ENCODE peak calls at places on chromosomes 16 and 17, in eight cellular contexts. K is type B pancreatic cell, C is OCI-LY7, B is cardiac muscle cell, N is H9, R is GM13976, E is endothelial cell, U is Calu3. T is an unnamed sample.

GRCh38 chr16:508884-509736 is 18.4 kb upstream of the CAPN15 start:
- DNase-seq in K (no peak), C (no peak), B (no peak), N (no peak), R (no peak), E (no peak), U (no peak), T (no peak)

GRCh38 chr16:29920690-29921371 is 5.2 kb downstream of the KCTD13 start:
- DNase-seq in K (no peak), C (no peak), B (no peak), N (no peak), R (no peak), E (no peak), U (no peak), T (no peak)

GRCh38 chr17:3916013-3916696 is at the start of gene P2RX1:
- DNase-seq in K (no peak), C (peak; percentile 43), B (no peak), N (no peak), R (no peak), E (no peak), U (no peak), T (no peak)

GRCh38 chr17:30831663-30832437 is at the start of gene ATAD5:
- DNase-seq in K (peak; percentile 89), C (peak; percentile 91), B (peak; percentile 93), N (peak; percentile 92), R (peak; percentile 92), E (peak; percentile 84), U (peak; percentile 91), T (peak; percentile 88)

GRCh38 chr17:4900231-4901107 is 1.1 kb downstream of the C17orf107 start:
- DNase-seq in K (no peak), C (peak; percentile 14), B (no peak), N (peak; percentile 94), R (no peak), E (peak; percentile 22), U (no peak), T (no peak)

GRCh38 chr17:34979650-34980352 is 511 bp upstream of the LIG3 start:
- DNase-seq in K (no peak), C (peak; percentile 19), B (no peak), N (no peak), R (no peak), E (no peak), U (no peak), T (no peak)

GRCh38 chr16:47731252-47731651 is 270.1 kb downstream of the PHKB start:
- DNase-seq in K (no peak), C (no peak), B (no peak), N (no peak), R (no peak), E (no peak), U (no peak), T (no peak)

GRCh38 chr17:79836952-79837887 is 2.0 kb downstream of the CBX4 start:
- DNase-seq in K (no peak), C (peak; percentile 97), B (peak; percentile 78), N (peak; percentile 88), R (peak; percentile 81), E (no peak), U (peak; percentile 89), T (peak; percentile 86)

GRCh38 chr17:8326591-8327583 is 12.8 kb upstream of the ODF4 start:
- DNase-seq in K (no peak), C (no peak), B (peak; percentile 39), N (no peak), R (peak; percentile 71), E (peak; percentile 50), U (no peak), T (peak; percentile 56)

GRCh38 chr17:66331038-66331816 is 28.8 kb downstream of the PRKCA start:
- DNase-seq in K (no peak), C (no peak), B (no peak), N (no peak), R (no peak), E (no peak), U (no peak), T (no peak)

GRCh38 chr16:10150906-10151305 is 31.3 kb downstream of the GRIN2A start:
- DNase-seq in K (no peak), C (no peak), B (no peak), N (no peak), R (no peak), E (no peak), U (no peak), T (no peak)

GRCh38 chr17:63588797-63589196 is 11.9 kb upstream of the TACO1 start:
- DNase-seq in K (no peak), C (no peak), B (no peak), N (no peak), R (no peak), E (no peak), U (no peak), T (no peak)

GRCh38 chr16:84729716-84730320 is 30.0 kb downstream of the USP10 start:
- DNase-seq in K (no peak), C (no peak), B (no peak), N (no peak), R (no peak), E (no peak), U (no peak), T (no peak)

GRCh38 chr17:76130473-76130872 is 10.6 kb downstream of the FOXJ1 start:
- DNase-seq in K (no peak), C (no peak), B (no peak), N (peak; percentile 51), R (no peak), E (no peak), U (no peak), T (no peak)

GRCh38 chr16:58243528-58244004 is 45.7 kb upstream of the CSNK2A2 start:
- DNase-seq in K (no peak), C (peak; percentile 83), B (peak; percentile 37), N (peak; percentile 60), R (peak; percentile 66), E (no peak), U (peak; percentile 48), T (peak; percentile 69)

GRCh38 chr17:79693419-79693818 is 37.3 kb upstream of the ENPP7 start:
- DNase-seq in K (no peak), C (no peak), B (no peak), N (no peak), R (no peak), E (no peak), U (no peak), T (no peak)

GRCh38 chr17:58330997-58331814 is 2.6 kb upstream of the TSPOAP1 start:
- DNase-seq in K (no peak), C (peak; percentile 83), B (no peak), N (peak; percentile 42), R (no peak), E (no peak), U (no peak), T (no peak)

GRCh38 chr17:79305831-79306687 is 231.4 kb downstream of the ENGASE start:
- DNase-seq in K (no peak), C (peak; percentile 46), B (no peak), N (no peak), R (no peak), E (no peak), U (no peak), T (no peak)

GRCh38 chr17:81025065-81025751 is 9.7 kb upstream of the BAIAP2 start:
- DNase-seq in K (no peak), C (no peak), B (no peak), N (no peak), R (no peak), E (no peak), U (no peak), T (no peak)

GRCh38 chr17:309361-309888 is 43.2 kb downstream of the RPH3AL start:
- DNase-seq in K (no peak), C (peak; percentile 52), B (peak; percentile 61), N (peak; percentile 83), R (no peak), E (peak; percentile 67), U (peak; percentile 29), T (no peak)
- TF ChIP-seq CTCF in K (peak; percentile 94), C (peak; percentile 76), B (peak; percentile 58), N (peak; percentile 90), R (no peak), E (peak; percentile 98), U (peak; percentile 66), T (peak; percentile 13)

DNA sequence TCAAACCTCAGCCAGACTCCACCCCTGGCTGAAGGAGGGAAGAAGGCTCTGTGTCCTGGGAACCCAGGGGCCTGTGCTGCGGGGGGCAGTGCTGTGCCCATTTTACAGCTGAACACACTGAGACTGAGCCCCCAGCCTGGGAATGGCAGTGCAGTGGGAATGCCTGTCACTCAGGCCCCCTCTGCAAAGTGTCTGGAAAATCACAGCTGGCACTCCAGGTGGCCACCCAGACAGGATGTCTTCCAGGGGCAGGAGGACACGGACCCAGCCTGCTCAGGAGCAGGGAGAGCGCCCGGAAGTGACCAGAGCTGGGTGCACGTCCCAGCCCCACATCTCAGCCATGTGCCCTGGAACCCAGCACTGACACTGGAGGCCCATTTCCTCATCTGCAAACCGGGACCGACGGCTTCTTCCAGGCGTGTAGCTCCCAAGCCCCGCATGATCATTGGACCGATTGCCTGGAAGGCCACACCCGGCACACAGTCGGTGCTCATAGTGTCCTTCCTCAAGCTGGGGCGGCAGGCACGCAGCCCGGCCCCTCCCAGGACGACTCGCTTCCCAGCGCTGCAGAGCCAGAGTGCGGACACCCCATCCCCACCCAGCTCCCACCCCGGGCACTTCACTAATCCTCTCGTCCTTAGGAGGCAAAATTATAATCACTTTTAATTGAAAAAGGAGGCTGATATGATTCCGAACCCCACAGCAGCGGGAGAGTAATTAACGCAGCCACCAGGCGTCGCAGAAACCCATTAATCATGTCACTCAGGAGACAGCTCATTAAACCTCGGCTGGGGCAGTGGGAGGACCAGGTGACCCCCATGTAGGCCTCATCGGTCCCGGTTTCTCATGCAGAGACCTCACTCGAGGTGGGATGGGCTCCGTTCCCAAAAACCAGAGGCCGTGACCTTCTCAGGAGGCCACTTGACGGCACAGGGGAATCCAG is 32.9 kb downstream of the ZNF469 start:
- DNase-seq in K (no peak), C (no peak), B (no peak), N (no peak), R (no peak), E (no peak), U (no peak), T (no peak)
- TF ChIP-seq CTCF in K (no peak), C (no peak), B (no peak), N (no peak), R (no peak), E (no peak), U (no peak), T (no peak)

DNA sequence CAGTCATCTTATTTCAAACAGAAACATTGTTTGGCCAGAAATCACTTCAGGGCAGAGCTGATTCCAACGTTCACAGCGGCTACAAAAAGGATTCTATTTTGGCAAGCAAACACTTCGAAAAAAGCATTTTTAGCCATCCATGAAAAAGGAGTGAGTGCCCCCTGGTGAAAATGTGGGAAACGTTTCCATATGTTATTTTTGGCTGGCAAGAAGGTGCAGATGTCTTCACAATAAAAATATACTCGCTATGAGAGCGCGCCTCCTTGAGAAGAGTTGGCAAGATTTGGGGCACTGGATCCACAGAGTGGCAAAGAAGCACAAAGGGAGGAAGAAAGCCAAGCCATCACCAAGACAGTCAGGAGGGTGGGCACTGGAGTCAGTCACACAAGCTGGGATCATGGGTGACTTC is 191.1 kb downstream of the CHD9NB start:
- DNase-seq in K (no peak), C (no peak), B (peak; percentile 48), N (no peak), R (no peak), E (peak; percentile 27), U (peak; percentile 61), T (no peak)
- TF ChIP-seq CTCF in K (peak; percentile 79), C (no peak), B (peak; percentile 32), N (peak; percentile 71), R (no peak), E (peak; percentile 59), U (peak; percentile 48), T (no peak)

DNA sequence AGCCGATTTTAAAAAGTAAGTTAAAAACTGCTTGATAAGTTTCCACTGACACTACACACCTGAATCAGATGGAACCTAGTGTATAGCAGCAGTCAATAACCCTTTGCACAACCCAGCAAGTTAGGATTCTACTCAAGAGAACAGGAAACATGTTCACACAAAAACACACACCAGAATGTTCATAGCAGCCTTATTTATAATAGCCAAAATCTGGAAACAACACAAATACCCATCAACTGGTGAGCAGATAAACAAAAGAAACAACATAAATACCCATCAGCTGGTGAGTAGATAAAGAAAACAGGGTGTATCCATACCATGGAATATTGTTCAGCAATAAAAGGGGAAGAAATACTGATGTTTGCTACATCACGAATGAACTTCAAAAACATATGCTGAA is 2.7 kb upstream of the CDH11 start:
- DNase-seq in K (no peak), C (no peak), B (no peak), N (no peak), R (no peak), E (no peak), U (no peak), T (no peak)
- TF ChIP-seq CTCF in K (no peak), C (no peak), B (no peak), N (no peak), R (no peak), E (no peak), U (no peak), T (no peak)